ENCODE peak calls at places on chromosomes 4 and X, in five cellular contexts. One of them, this sample, is unnamed.
A peak's percentile ranks its signal among the peaks of the same experiment; 100 is the strongest.

GRCh38 chrX:28133763-28134162 is 152.5 kb upstream of the DCAF8L1 start:
- DNase-seq in substantia nigra: no peak
- DNase-seq in SHP77: no peak
- DNase-seq in upper lobe of right lung: no peak
- DNase-seq in lower lobe of right lung: no peak
- DNase-seq in this sample: no peak

GRCh38 chr4:184649971-184650855 is 675 bp downstream of the PRIMPOL start:
- DNase-seq in substantia nigra: no peak
- DNase-seq in SHP77: peak; percentile 7
- DNase-seq in upper lobe of right lung: no peak
- DNase-seq in lower lobe of right lung: no peak
- DNase-seq in this sample: no peak

GRCh38 chrX:15334561-15334960 is 762 bp downstream of the PIGA start:
- DNase-seq in lower lobe of right lung: no peak
- DNase-seq in substantia nigra: no peak
- DNase-seq in upper lobe of right lung: no peak
- DNase-seq in SHP77: no peak
- DNase-seq in this sample: no peak

GRCh38 chr4:95289028-95289634 is 259.6 kb downstream of the UNC5C start:
- DNase-seq in SHP77: no peak
- DNase-seq in upper lobe of right lung: no peak
- DNase-seq in lower lobe of right lung: no peak
- DNase-seq in substantia nigra: no peak
- DNase-seq in this sample: no peak

GRCh38 chr4:2071912-2072867 is 13.1 kb downstream of the NAT8L start:
- DNase-seq in upper lobe of right lung: peak; percentile 58
- DNase-seq in lower lobe of right lung: peak; percentile 38
- DNase-seq in substantia nigra: peak; percentile 70
- DNase-seq in SHP77: no peak
- DNase-seq in this sample: peak; percentile 51

GRCh38 chr4:7361256-7361655 is 73.5 kb downstream of the PSAPL1 start:
- DNase-seq in SHP77: no peak
- DNase-seq in lower lobe of right lung: no peak
- DNase-seq in upper lobe of right lung: peak; percentile 54
- DNase-seq in substantia nigra: no peak
- DNase-seq in this sample: no peak

GRCh38 chrX:80550722-80551121 is 130.5 kb downstream of the TENT5D start:
- DNase-seq in substantia nigra: no peak
- DNase-seq in upper lobe of right lung: no peak
- DNase-seq in SHP77: peak; percentile 12
- DNase-seq in lower lobe of right lung: no peak
- DNase-seq in this sample: no peak

GRCh38 chr4:30718021-30718888 is 1.9 kb upstream of the PCDH7 start:
- DNase-seq in upper lobe of right lung: no peak
- DNase-seq in substantia nigra: peak; percentile 63
- DNase-seq in lower lobe of right lung: no peak
- DNase-seq in SHP77: peak; percentile 22
- DNase-seq in this sample: peak; percentile 66

GRCh38 chr4:182447938-182448280 is 204.7 kb downstream of the TENM3 start:
- DNase-seq in SHP77: no peak
- DNase-seq in substantia nigra: no peak
- DNase-seq in lower lobe of right lung: no peak
- DNase-seq in upper lobe of right lung: no peak
- DNase-seq in this sample: no peak

GRCh38 chr4:109872950-109873656 is 25.2 kb downstream of the LRIT3 start:
- DNase-seq in lower lobe of right lung: no peak
- DNase-seq in SHP77: no peak
- DNase-seq in substantia nigra: no peak
- DNase-seq in upper lobe of right lung: no peak
- DNase-seq in this sample: no peak

GRCh38 chrX:40152706-40153334 is 55.1 kb upstream of the BCOR start:
- DNase-seq in substantia nigra: peak; percentile 42
- DNase-seq in SHP77: no peak
- DNase-seq in upper lobe of right lung: peak; percentile 83
- DNase-seq in lower lobe of right lung: peak; percentile 71
- DNase-seq in this sample: no peak

GRCh38 chr4:107740950-107741701 is 21.1 kb upstream of the PAPSS1 start:
- DNase-seq in lower lobe of right lung: no peak
- DNase-seq in SHP77: no peak
- DNase-seq in upper lobe of right lung: no peak
- DNase-seq in substantia nigra: peak; percentile 17
- DNase-seq in this sample: no peak

GRCh38 chrX:95145848-95146540 is 1472.0 kb downstream of the FAM133A start:
- DNase-seq in SHP77: no peak
- DNase-seq in lower lobe of right lung: no peak
- DNase-seq in upper lobe of right lung: no peak
- DNase-seq in substantia nigra: no peak
- DNase-seq in this sample: no peak

GRCh38 chrX:54045563-54046228 is 1.4 kb upstream of the PHF8 start:
- DNase-seq in substantia nigra: no peak
- DNase-seq in lower lobe of right lung: no peak
- DNase-seq in SHP77: peak; percentile 96
- DNase-seq in upper lobe of right lung: no peak
- DNase-seq in this sample: no peak

GRCh38 chr4:89583106-89583505 is 253.9 kb downstream of the SNCA start:
- DNase-seq in substantia nigra: no peak
- DNase-seq in SHP77: no peak
- DNase-seq in lower lobe of right lung: no peak
- DNase-seq in upper lobe of right lung: no peak
- DNase-seq in this sample: no peak

GRCh38 chr4:40579983-40580382 is 49.7 kb downstream of the RBM47 start:
- DNase-seq in lower lobe of right lung: no peak
- DNase-seq in SHP77: no peak
- DNase-seq in upper lobe of right lung: no peak
- DNase-seq in substantia nigra: no peak
- DNase-seq in this sample: no peak

GRCh38 chrX:49247346-49247745 is 12.1 kb downstream of the CCDC22 start:
- DNase-seq in substantia nigra: no peak
- DNase-seq in SHP77: no peak
- DNase-seq in upper lobe of right lung: no peak
- DNase-seq in lower lobe of right lung: no peak
- DNase-seq in this sample: no peak

GRCh38 chrX:39688576-39689373 is 409.0 kb downstream of the BCOR start:
- DNase-seq in lower lobe of right lung: peak; percentile 65
- DNase-seq in SHP77: no peak
- DNase-seq in substantia nigra: peak; percentile 53
- DNase-seq in upper lobe of right lung: peak; percentile 81
- DNase-seq in this sample: no peak

GRCh38 chr4:111761531-111761930 is 383.7 kb upstream of the FAM241A start:
- DNase-seq in substantia nigra: no peak
- DNase-seq in lower lobe of right lung: no peak
- DNase-seq in upper lobe of right lung: no peak
- DNase-seq in SHP77: no peak
- DNase-seq in this sample: no peak

GRCh38 chrX:95907081-95907480 is 777.6 kb upstream of the DIAPH2 start:
- DNase-seq in upper lobe of right lung: no peak
- DNase-seq in lower lobe of right lung: no peak
- DNase-seq in substantia nigra: no peak
- DNase-seq in SHP77: no peak
- DNase-seq in this sample: no peak

GRCh38 chrX:41705680-41706374 is 17.1 kb downstream of the GPR34 start:
- DNase-seq in substantia nigra: no peak
- DNase-seq in lower lobe of right lung: no peak
- DNase-seq in SHP77: no peak
- DNase-seq in upper lobe of right lung: no peak
- DNase-seq in this sample: no peak